ENCODE peak calls at places on chromosomes 4 and X, in five cellular contexts. One of them, this sample, is unnamed.
A peak's percentile ranks its signal among the peaks of the same experiment; 100 is the strongest.

GRCh38 chr4:72679666-72680065 is 110.6 kb upstream of the ADAMTS3 start:
- DNase-seq in Peyer's patch: no peak
- DNase-seq in upper lobe of left lung: no peak
- DNase-seq in endothelial cell: no peak
- DNase-seq in lung: no peak
- DNase-seq in this sample: no peak

GRCh38 chr4:38488891-38489861 is 174.8 kb upstream of the KLF3 start:
- DNase-seq in Peyer's patch: no peak
- DNase-seq in upper lobe of left lung: no peak
- DNase-seq in endothelial cell: no peak
- DNase-seq in lung: no peak
- DNase-seq in this sample: no peak

GRCh38 chr4:38069271-38069760 is 109.1 kb downstream of the PTTG2 start:
- DNase-seq in Peyer's patch: peak; percentile 63
- DNase-seq in upper lobe of left lung: no peak
- DNase-seq in endothelial cell: peak; percentile 55
- DNase-seq in lung: peak; percentile 44
- DNase-seq in this sample: no peak

GRCh38 chrX:131741103-131741581 is 197.3 kb downstream of the OR13H1 start:
- DNase-seq in Peyer's patch: no peak
- DNase-seq in upper lobe of left lung: no peak
- DNase-seq in endothelial cell: no peak
- DNase-seq in lung: peak; percentile 85
- DNase-seq in this sample: no peak

GRCh38 chrX:44903842-44904530 is 31.0 kb downstream of the KDM6A start:
- DNase-seq in Peyer's patch: no peak
- DNase-seq in upper lobe of left lung: no peak
- DNase-seq in endothelial cell: no peak
- DNase-seq in lung: no peak
- DNase-seq in this sample: no peak

GRCh38 chr4:99636422-99636821 is 21.2 kb downstream of the C4orf54 start:
- DNase-seq in Peyer's patch: no peak
- DNase-seq in upper lobe of left lung: no peak
- DNase-seq in endothelial cell: no peak
- DNase-seq in lung: no peak
- DNase-seq in this sample: no peak

GRCh38 chrX:12548746-12549145 is 242.5 kb upstream of the PRPS2 start:
- DNase-seq in Peyer's patch: no peak
- DNase-seq in upper lobe of left lung: no peak
- DNase-seq in endothelial cell: peak; percentile 43
- DNase-seq in lung: no peak
- DNase-seq in this sample: no peak

GRCh38 chr4:66443020-66443419 is 772.7 kb upstream of the EPHA5 start:
- DNase-seq in Peyer's patch: no peak
- DNase-seq in upper lobe of left lung: no peak
- DNase-seq in endothelial cell: no peak
- DNase-seq in lung: no peak
- DNase-seq in this sample: no peak

GRCh38 chrX:10076765-10077164 is 80.0 kb upstream of the CLCN4 start:
- DNase-seq in Peyer's patch: no peak
- DNase-seq in upper lobe of left lung: no peak
- DNase-seq in endothelial cell: no peak
- DNase-seq in lung: no peak
- DNase-seq in this sample: no peak

GRCh38 chrX:15465896-15466651 is 27.1 kb downstream of the PIR start:
- DNase-seq in Peyer's patch: no peak
- DNase-seq in upper lobe of left lung: no peak
- DNase-seq in endothelial cell: peak; percentile 23
- DNase-seq in lung: no peak
- DNase-seq in this sample: no peak
- TF ChIP-seq CTCF in Peyer's patch: no peak
- TF ChIP-seq CTCF in upper lobe of left lung: no peak
- TF ChIP-seq CTCF in endothelial cell: peak; percentile 23
- TF ChIP-seq CTCF in lung: no peak
- TF ChIP-seq CTCF in this sample: no peak

GRCh38 chrX:8721536-8721935 is 10.4 kb downstream of the ANOS1 start:
- DNase-seq in Peyer's patch: no peak
- DNase-seq in upper lobe of left lung: no peak
- DNase-seq in endothelial cell: no peak
- DNase-seq in lung: no peak
- DNase-seq in this sample: no peak

GRCh38 chrX:8728932-8729331 is 3.0 kb downstream of the ANOS1 start:
- DNase-seq in Peyer's patch: no peak
- DNase-seq in upper lobe of left lung: no peak
- DNase-seq in endothelial cell: no peak
- DNase-seq in lung: peak; percentile 44
- DNase-seq in this sample: no peak

GRCh38 chrX:8726031-8726652 is 5.8 kb downstream of the ANOS1 start:
- DNase-seq in Peyer's patch: no peak
- DNase-seq in upper lobe of left lung: no peak
- DNase-seq in endothelial cell: no peak
- DNase-seq in lung: no peak
- DNase-seq in this sample: no peak

GRCh38 chrX:8724176-8724757 is 7.7 kb downstream of the ANOS1 start:
- DNase-seq in Peyer's patch: no peak
- DNase-seq in upper lobe of left lung: no peak
- DNase-seq in endothelial cell: peak; percentile 16
- DNase-seq in lung: no peak
- DNase-seq in this sample: no peak
- TF ChIP-seq CTCF in Peyer's patch: no peak
- TF ChIP-seq CTCF in upper lobe of left lung: no peak
- TF ChIP-seq CTCF in endothelial cell: no peak
- TF ChIP-seq CTCF in lung: no peak
- TF ChIP-seq CTCF in this sample: no peak

DNA sequence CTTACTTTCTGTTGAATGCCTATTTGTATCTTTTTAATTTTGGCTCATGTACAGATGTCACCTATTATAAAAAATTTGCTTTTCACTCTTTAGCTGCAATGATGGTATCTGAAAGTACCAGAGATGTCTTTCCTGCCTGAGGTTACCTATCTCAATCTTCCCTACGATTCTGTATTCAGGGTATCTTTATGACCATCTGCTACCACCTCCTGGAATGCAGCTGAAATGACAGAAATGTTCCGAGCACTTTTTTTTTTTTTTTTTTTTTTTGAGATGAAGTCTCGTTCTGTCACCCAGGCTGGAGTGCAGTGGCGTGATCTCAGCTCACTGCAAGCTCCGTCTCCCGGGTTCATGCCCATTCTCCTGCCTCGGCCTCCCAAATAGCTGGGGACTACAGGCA is 136.4 kb downstream of the REPS2 start:
- DNase-seq in Peyer's patch: no peak
- DNase-seq in upper lobe of left lung: no peak
- DNase-seq in endothelial cell: no peak
- DNase-seq in lung: no peak
- DNase-seq in this sample: no peak
- TF ChIP-seq CTCF in Peyer's patch: no peak
- TF ChIP-seq CTCF in upper lobe of left lung: no peak
- TF ChIP-seq CTCF in endothelial cell: no peak
- TF ChIP-seq CTCF in lung: no peak
- TF ChIP-seq CTCF in this sample: no peak

DNA sequence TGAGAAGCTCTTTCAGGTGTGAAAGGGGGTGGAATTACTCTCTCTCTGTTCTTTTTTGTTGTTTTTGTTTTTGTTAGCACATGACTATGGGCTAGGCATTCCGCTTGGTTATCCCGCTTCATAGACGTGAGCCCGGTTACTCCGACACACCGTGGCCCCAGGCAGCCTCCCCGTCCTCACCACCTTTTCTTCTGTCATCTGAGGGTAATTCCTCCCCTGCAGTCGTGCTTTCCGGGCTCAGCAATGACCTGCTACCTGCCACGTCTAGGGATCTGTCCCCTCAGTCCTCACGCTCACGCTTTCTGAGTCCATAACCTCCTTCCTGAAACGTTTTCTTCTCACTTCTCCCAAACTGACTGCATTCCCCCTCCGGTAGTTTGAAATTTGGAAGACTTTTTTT is 691 bp upstream of the REST start:
- DNase-seq in Peyer's patch: no peak
- DNase-seq in upper lobe of left lung: no peak
- DNase-seq in endothelial cell: no peak
- DNase-seq in lung: no peak
- DNase-seq in this sample: no peak
- TF ChIP-seq CTCF in Peyer's patch: no peak
- TF ChIP-seq CTCF in upper lobe of left lung: no peak
- TF ChIP-seq CTCF in endothelial cell: no peak
- TF ChIP-seq CTCF in lung: no peak
- TF ChIP-seq CTCF in this sample: no peak

GRCh38 chr4:74990276-74990675 is 57.4 kb downstream of the PARM1 start:
- DNase-seq in Peyer's patch: no peak
- DNase-seq in upper lobe of left lung: no peak
- DNase-seq in endothelial cell: no peak
- DNase-seq in lung: no peak
- DNase-seq in this sample: no peak
- TF ChIP-seq CTCF in Peyer's patch: no peak
- TF ChIP-seq CTCF in upper lobe of left lung: no peak
- TF ChIP-seq CTCF in endothelial cell: no peak
- TF ChIP-seq CTCF in lung: no peak
- TF ChIP-seq CTCF in this sample: no peak

GRCh38 chrX:55839480-55839879 is 121.9 kb downstream of the RRAGB start:
- DNase-seq in Peyer's patch: peak; percentile 73
- DNase-seq in upper lobe of left lung: no peak
- DNase-seq in endothelial cell: no peak
- DNase-seq in lung: no peak
- DNase-seq in this sample: no peak

GRCh38 chrX:55841962-55842752 is 124.6 kb downstream of the RRAGB start:
- DNase-seq in Peyer's patch: no peak
- DNase-seq in upper lobe of left lung: no peak
- DNase-seq in endothelial cell: no peak
- DNase-seq in lung: no peak
- DNase-seq in this sample: no peak
- TF ChIP-seq CTCF in Peyer's patch: no peak
- TF ChIP-seq CTCF in upper lobe of left lung: no peak
- TF ChIP-seq CTCF in endothelial cell: no peak
- TF ChIP-seq CTCF in lung: no peak
- TF ChIP-seq CTCF in this sample: no peak

DNA sequence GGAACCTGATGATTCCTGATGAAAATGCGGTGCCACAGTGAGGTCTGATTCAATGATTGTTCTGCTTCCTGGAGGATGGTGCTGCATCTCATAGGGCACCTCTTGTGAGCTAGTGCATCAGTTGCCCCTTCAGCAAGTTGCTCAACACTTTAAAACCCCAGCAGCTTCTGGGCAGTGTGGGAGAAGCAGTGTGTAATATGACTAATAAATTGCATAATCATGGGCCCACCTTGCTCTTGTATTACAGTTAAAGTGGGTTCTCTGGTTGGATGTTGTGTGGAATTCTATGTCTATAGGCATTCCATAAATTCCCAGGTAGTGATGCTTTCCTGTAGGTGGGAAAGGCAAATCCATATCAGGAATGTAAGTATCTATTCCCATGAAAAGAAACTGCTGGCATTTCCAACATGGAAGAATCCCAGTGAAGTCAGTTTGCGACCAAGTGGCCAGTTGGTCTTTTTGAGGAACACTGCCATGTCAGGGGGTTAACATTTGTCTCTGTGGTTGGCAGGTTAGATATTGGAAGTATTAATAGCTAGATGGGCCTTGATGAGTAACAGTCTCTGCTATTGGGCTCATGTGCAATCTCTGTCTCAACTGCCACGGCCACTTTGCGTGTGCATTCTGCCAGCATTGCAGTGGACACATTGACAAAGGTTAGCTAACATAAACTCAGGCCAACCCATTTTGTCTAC is 121.1 kb upstream of the OTUD4 start:
- DNase-seq in Peyer's patch: no peak
- DNase-seq in upper lobe of left lung: no peak
- DNase-seq in endothelial cell: no peak
- DNase-seq in lung: no peak
- DNase-seq in this sample: no peak
- TF ChIP-seq CTCF in Peyer's patch: no peak
- TF ChIP-seq CTCF in upper lobe of left lung: no peak
- TF ChIP-seq CTCF in endothelial cell: no peak
- TF ChIP-seq CTCF in lung: no peak
- TF ChIP-seq CTCF in this sample: no peak

DNA sequence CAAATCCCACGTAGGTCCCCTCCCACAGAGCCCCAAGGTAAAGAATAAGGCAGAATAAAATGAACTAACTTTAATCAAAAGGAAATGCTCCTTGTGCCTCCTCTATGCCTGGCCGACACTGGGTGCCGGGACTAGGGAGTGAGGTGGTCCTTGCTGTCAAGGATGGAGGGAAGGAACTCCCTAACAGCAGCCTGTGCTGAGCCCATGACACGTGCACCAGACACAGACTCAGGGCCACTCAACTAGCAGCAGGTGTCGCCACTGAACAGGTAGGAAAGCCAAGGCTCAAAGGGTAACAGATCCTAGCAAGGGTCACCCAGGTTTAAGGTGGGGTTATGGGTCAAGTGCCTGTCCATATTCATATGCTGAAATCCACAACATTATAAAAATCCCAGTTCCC is 29.2 kb downstream of the MSX1 start:
- DNase-seq in Peyer's patch: no peak
- DNase-seq in upper lobe of left lung: no peak
- DNase-seq in endothelial cell: no peak
- DNase-seq in lung: no peak
- DNase-seq in this sample: peak; percentile 13
- TF ChIP-seq CTCF in Peyer's patch: no peak
- TF ChIP-seq CTCF in upper lobe of left lung: no peak
- TF ChIP-seq CTCF in endothelial cell: no peak
- TF ChIP-seq CTCF in lung: no peak
- TF ChIP-seq CTCF in this sample: no peak

DNA sequence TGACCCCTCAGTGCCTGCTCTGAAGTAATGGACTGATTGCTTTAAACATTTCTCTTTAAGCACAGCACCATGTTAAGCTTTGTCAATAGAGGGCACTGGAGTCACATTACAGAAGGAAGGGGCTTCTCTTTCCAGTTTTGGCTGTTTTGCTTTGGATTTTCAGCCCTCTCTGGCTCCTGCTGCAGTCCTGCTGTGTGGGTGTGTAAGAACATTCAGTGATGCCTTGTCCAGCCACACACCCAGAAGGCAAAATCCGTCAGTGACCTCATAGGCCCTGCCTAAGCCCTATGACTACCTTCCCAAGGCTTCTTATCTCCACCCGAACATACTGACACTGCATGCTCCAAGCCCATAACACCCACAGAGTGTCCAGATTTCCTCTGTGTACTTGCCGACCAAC is 215.3 kb upstream of the CTSO start:
- DNase-seq in Peyer's patch: no peak
- DNase-seq in upper lobe of left lung: no peak
- DNase-seq in endothelial cell: peak; percentile 48
- DNase-seq in lung: peak; percentile 29
- DNase-seq in this sample: no peak
- TF ChIP-seq CTCF in Peyer's patch: no peak
- TF ChIP-seq CTCF in upper lobe of left lung: peak; percentile 14
- TF ChIP-seq CTCF in endothelial cell: peak; percentile 21
- TF ChIP-seq CTCF in lung: no peak
- TF ChIP-seq CTCF in this sample: peak; percentile 16